ENCODE peak calls at places on chromosomes 13 and 19, in seven cellular contexts. E is AG09309; O is stimulated activated naive CD8-positive, alpha-beta T cell treated with anti-CD3 and anti-CD28 coated beads, Interleukin-15, Interleukin-2, amounts not matched to agents 100 U/mL and 50 U/mL, for 24 hours; C is stimulated activated CD8-positive, alpha-beta memory T cell treated with anti-CD3 and anti-CD28 coated beads, Interleukin-15, amount 100 ng/mL, for 4 hours; J is hypothalamus; X is transverse colon; Z is stimulated activated CD4-positive, alpha-beta T cell treated with anti-CD3 and anti-CD28 coated beads, Interleukin-1b, Interleukin-23, amount 100 ng/mL, for 24 hours. H is an unnamed sample.
A peak's percentile ranks its signal among the peaks of the same experiment; 100 is the strongest.

GRCh38 chr13:27599845-27600553 is 20.3 kb downstream of the LNX2 start:
- DNase-seq in E (peak; percentile 61), O (no peak), C (no peak), J (no peak), X (no peak), Z (no peak), H (no peak)

GRCh38 chr13:112753868-112754267 is 64.0 kb downstream of the ATP11A start:
- DNase-seq in E (no peak), O (no peak), C (no peak), J (no peak), X (no peak), Z (no peak), H (no peak)

GRCh38 chr13:105655046-105655445 is 880.4 kb downstream of the EFNB2 start:
- DNase-seq in E (peak; percentile 14), O (no peak), C (no peak), J (no peak), X (no peak), Z (no peak), H (no peak)

GRCh38 chr19:49056101-49056901 is 1.2 kb downstream of the CGB7 start:
- DNase-seq in E (no peak), O (peak; percentile 68), C (peak; percentile 17), J (no peak), X (peak; percentile 65), Z (no peak), H (no peak)

GRCh38 chr13:80235559-80236296 is 105.2 kb downstream of the SPRY2 start:
- DNase-seq in E (no peak), O (no peak), C (no peak), J (no peak), X (peak; percentile 17), Z (no peak), H (peak; percentile 27)

GRCh38 chr13:36858285-36858684 is 39.3 kb downstream of the RFXAP start:
- DNase-seq in E (peak; percentile 10), O (no peak), C (no peak), J (no peak), X (no peak), Z (no peak), H (no peak)

GRCh38 chr13:67101730-67102467 is 128.2 kb downstream of the PCDH9 start:
- DNase-seq in E (no peak), O (no peak), C (no peak), J (no peak), X (no peak), Z (no peak), H (no peak)

GRCh38 chr13:99501952-99502310 is 659 bp downstream of the TM9SF2 start:
- DNase-seq in E (no peak), O (no peak), C (no peak), J (no peak), X (peak; percentile 43), Z (no peak), H (no peak)

GRCh38 chr19:4844348-4845179 is 13.1 kb upstream of the TICAM1 start:
- DNase-seq in E (no peak), O (no peak), C (no peak), J (no peak), X (no peak), Z (no peak), H (no peak)

GRCh38 chr19:35347171-35347929 is at the start of gene FFAR1:
- DNase-seq in E (no peak), O (peak; percentile 65), C (peak; percentile 13), J (no peak), X (peak; percentile 40), Z (peak; percentile 33), H (no peak)

GRCh38 chr19:1247747-1248453 is 483 bp upstream of the MIDN start:
- DNase-seq in E (no peak), O (peak; percentile 81), C (no peak), J (peak; percentile 64), X (peak; percentile 82), Z (no peak), H (no peak)

GRCh38 chr19:28586501-28586900 is 626.5 kb downstream of the UQCRFS1 start:
- DNase-seq in E (no peak), O (no peak), C (no peak), J (no peak), X (no peak), Z (no peak), H (no peak)

GRCh38 chr13:20891768-20892167 is 10.8 kb downstream of the XPO4 start:
- DNase-seq in E (no peak), O (no peak), C (no peak), J (no peak), X (no peak), Z (no peak), H (no peak)

GRCh38 chr13:107568181-107568580 is 647.2 kb downstream of the LIG4 start:
- DNase-seq in E (no peak), O (no peak), C (no peak), J (no peak), X (no peak), Z (no peak), H (no peak)

GRCh38 chr19:13843104-13843921 is 33.6 kb upstream of the NANOS3 start:
- DNase-seq in E (no peak), O (peak; percentile 19), C (no peak), J (no peak), X (peak; percentile 75), Z (no peak), H (no peak)

GRCh38 chr19:42252365-42253244 is 2.3 kb downstream of the ERF start:
- DNase-seq in E (no peak), O (peak; percentile 27), C (no peak), J (peak; percentile 86), X (no peak), Z (no peak), H (peak; percentile 83)

GRCh38 chr13:78028960-78029359 is 110.3 kb upstream of the EDNRB start:
- DNase-seq in E (no peak), O (no peak), C (no peak), J (no peak), X (no peak), Z (no peak), H (no peak)

GRCh38 chr13:76016799-76017198 is 380.7 kb downstream of the LMO7 start:
- DNase-seq in E (no peak), O (peak; percentile 7), C (no peak), J (no peak), X (peak; percentile 8), Z (no peak), H (no peak)

GRCh38 chr19:17077447-17078028 is 2.0 kb downstream of the MYO9B start:
- DNase-seq in E (no peak), O (no peak), C (no peak), J (no peak), X (no peak), Z (no peak), H (no peak)

GRCh38 chr19:10112895-10113591 is 1.6 kb downstream of the P2RY11 start:
- DNase-seq in E (no peak), O (peak; percentile 84), C (peak; percentile 58), J (no peak), X (peak; percentile 68), Z (no peak), H (peak; percentile 6)

GRCh38 chr19:49503582-49503962 is 7.3 kb downstream of the RPS11 start:
- DNase-seq in E (no peak), O (no peak), C (no peak), J (no peak), X (no peak), Z (no peak), H (no peak)

GRCh38 chr13:31793246-31793645 is 53.9 kb downstream of the RXFP2 start:
- DNase-seq in E (peak; percentile 74), O (no peak), C (no peak), J (no peak), X (no peak), Z (no peak), H (no peak)

GRCh38 chr13:88649855-88650254 is 978.7 kb downstream of the SLITRK5 start:
- DNase-seq in E (no peak), O (no peak), C (no peak), J (no peak), X (no peak), Z (no peak), H (no peak)

H was measured in nucleus accumbens.